ENCODE peak calls at places on chromosomes 11 and 22, in seven cellular contexts. E is T follicular helper cell, L is tibial artery, F is body of pancreas, B is NCI-H1092, C is EL, K is A549. X is an unnamed sample.

GRCh38 chr22:38267086-38267485 is 5.7 kb downstream of the TMEM184B start:
- DNase-seq in E (peak), B (no peak), F (no peak), L (no peak), K (no peak), C (no peak), X (no peak)

GRCh38 chr22:29457730-29458129 is 19.3 kb downstream of the RFPL1 start:
- DNase-seq in C (peak), K (peak), F (peak), L (peak), B (no peak), E (no peak), X (no peak)

GRCh38 chr11:110097459-110098012 is 4.3 kb downstream of the ZC3H12C start:
- DNase-seq in K (no peak), B (no peak), E (no peak), F (no peak), C (peak), L (no peak), X (no peak)

GRCh38 chr11:134483291-134483690 is 71.2 kb upstream of the B3GAT1 start:
- DNase-seq in K (no peak), C (no peak), L (no peak), E (no peak), F (no peak), B (no peak), X (no peak)

GRCh38 chr11:38759394-38759793 is 2161.4 kb upstream of the RAG2 start:
- DNase-seq in E (no peak), K (no peak), C (no peak), B (no peak), L (no peak), F (no peak), X (no peak)

GRCh38 chr22:25898707-25899365 is 156.8 kb downstream of the MYO18B start:
- DNase-seq in E (no peak), C (peak), L (no peak), B (no peak), F (no peak), K (no peak), X (no peak)

GRCh38 chr22:19178659-19179471 is at the start of gene SLC25A1:
- DNase-seq in E (peak), F (peak), L (peak), K (peak), B (peak), C (peak), X (peak)

GRCh38 chr11:33892906-33893594 is 1.2 kb upstream of the LMO2 start:
- DNase-seq in B (no peak), C (no peak), F (no peak), L (no peak), E (no peak), K (no peak), X (no peak)

GRCh38 chr11:9757809-9758675 is 94.2 kb downstream of the SWAP70 start:
- DNase-seq in L (peak), F (peak), B (peak), C (peak), E (peak), K (peak), X (peak)

GRCh38 chr22:39475337-39475736 is 18.5 kb downstream of the MGAT3 start:
- DNase-seq in L (no peak), K (no peak), C (no peak), E (no peak), F (no peak), B (no peak), X (no peak)

GRCh38 chr11:78840190-78840589 is 265.5 kb upstream of the NARS2 start:
- DNase-seq in E (no peak), F (no peak), C (no peak), L (no peak), B (no peak), K (no peak), X (no peak)